ENCODE peak calls at places on chromosomes 16 and 17, in eight cellular contexts. One of them, this sample, is unnamed.

GRCh38 chr17:8670486-8670885 is 40.0 kb upstream of the MYH10 start:
- DNase-seq in fibroblast of lung: no peak
- DNase-seq in A549: no peak
- DNase-seq in fibroblast of mammary gland: no peak
- DNase-seq in IMR-90: peak
- DNase-seq in uterus: no peak
- DNase-seq in right atrium auricular region: no peak
- DNase-seq in Calu3: no peak
- DNase-seq in this sample: no peak

GRCh38 chr17:79621151-79621940 is 10.5 kb upstream of the RBFOX3 start:
- DNase-seq in fibroblast of lung: no peak
- DNase-seq in A549: no peak
- DNase-seq in fibroblast of mammary gland: no peak
- DNase-seq in IMR-90: no peak
- DNase-seq in uterus: peak
- DNase-seq in right atrium auricular region: no peak
- DNase-seq in Calu3: no peak
- DNase-seq in this sample: no peak

GRCh38 chr16:88939814-88940195 is 37.2 kb downstream of the CBFA2T3 start:
- DNase-seq in fibroblast of lung: no peak
- DNase-seq in A549: no peak
- DNase-seq in fibroblast of mammary gland: no peak
- DNase-seq in IMR-90: no peak
- DNase-seq in uterus: no peak
- DNase-seq in right atrium auricular region: no peak
- DNase-seq in Calu3: no peak
- DNase-seq in this sample: no peak

GRCh38 chr17:71828182-71828596 is 292.6 kb upstream of the SOX9 start:
- DNase-seq in fibroblast of lung: no peak
- DNase-seq in A549: no peak
- DNase-seq in fibroblast of mammary gland: no peak
- DNase-seq in IMR-90: peak
- DNase-seq in uterus: no peak
- DNase-seq in right atrium auricular region: no peak
- DNase-seq in Calu3: no peak
- DNase-seq in this sample: no peak

GRCh38 chr17:62662855-62663254 is 35.4 kb downstream of the MRC2 start:
- DNase-seq in fibroblast of lung: peak
- DNase-seq in A549: no peak
- DNase-seq in fibroblast of mammary gland: no peak
- DNase-seq in IMR-90: no peak
- DNase-seq in uterus: no peak
- DNase-seq in right atrium auricular region: no peak
- DNase-seq in Calu3: no peak
- DNase-seq in this sample: no peak

GRCh38 chr16:50467943-50468748 is 80.0 kb upstream of the NKD1 start:
- DNase-seq in fibroblast of lung: no peak
- DNase-seq in A549: no peak
- DNase-seq in fibroblast of mammary gland: no peak
- DNase-seq in IMR-90: no peak
- DNase-seq in uterus: no peak
- DNase-seq in right atrium auricular region: no peak
- DNase-seq in Calu3: peak
- DNase-seq in this sample: no peak

GRCh38 chr17:75980188-75981018 is 1.4 kb downstream of the TEN1 start:
- DNase-seq in fibroblast of lung: no peak
- DNase-seq in A549: no peak
- DNase-seq in fibroblast of mammary gland: peak
- DNase-seq in IMR-90: no peak
- DNase-seq in uterus: no peak
- DNase-seq in right atrium auricular region: no peak
- DNase-seq in Calu3: no peak
- DNase-seq in this sample: no peak

GRCh38 chr16:528111-529011 is 849 bp downstream of the CAPN15 start:
- DNase-seq in fibroblast of lung: peak
- DNase-seq in A549: no peak
- DNase-seq in fibroblast of mammary gland: peak
- DNase-seq in IMR-90: peak
- DNase-seq in uterus: no peak
- DNase-seq in right atrium auricular region: peak
- DNase-seq in Calu3: peak
- DNase-seq in this sample: peak

GRCh38 chr16:13542284-13542683 is 377.7 kb upstream of the ERCC4 start:
- DNase-seq in fibroblast of lung: no peak
- DNase-seq in A549: no peak
- DNase-seq in fibroblast of mammary gland: no peak
- DNase-seq in IMR-90: no peak
- DNase-seq in uterus: no peak
- DNase-seq in right atrium auricular region: no peak
- DNase-seq in Calu3: no peak
- DNase-seq in this sample: no peak

GRCh38 chr17:69761011-69761410 is 314.0 kb upstream of the KCNJ16 start:
- DNase-seq in fibroblast of lung: no peak
- DNase-seq in A549: no peak
- DNase-seq in fibroblast of mammary gland: peak
- DNase-seq in IMR-90: peak
- DNase-seq in uterus: no peak
- DNase-seq in right atrium auricular region: no peak
- DNase-seq in Calu3: no peak
- DNase-seq in this sample: peak

GRCh38 chr17:31688704-31689103 is 170.3 kb downstream of the COPRS start:
- DNase-seq in fibroblast of lung: no peak
- DNase-seq in A549: no peak
- DNase-seq in fibroblast of mammary gland: no peak
- DNase-seq in IMR-90: no peak
- DNase-seq in uterus: no peak
- DNase-seq in right atrium auricular region: no peak
- DNase-seq in Calu3: no peak
- DNase-seq in this sample: no peak

GRCh38 chr16:17375388-17376304 is 95.1 kb downstream of the XYLT1 start:
- DNase-seq in fibroblast of lung: no peak
- DNase-seq in A549: no peak
- DNase-seq in fibroblast of mammary gland: no peak
- DNase-seq in IMR-90: no peak
- DNase-seq in uterus: no peak
- DNase-seq in right atrium auricular region: no peak
- DNase-seq in Calu3: no peak
- DNase-seq in this sample: no peak

GRCh38 chr16:85528528-85529387 is 84.4 kb upstream of the GSE1 start:
- DNase-seq in fibroblast of lung: no peak
- DNase-seq in A549: peak
- DNase-seq in fibroblast of mammary gland: no peak
- DNase-seq in IMR-90: no peak
- DNase-seq in uterus: no peak
- DNase-seq in right atrium auricular region: no peak
- DNase-seq in Calu3: peak
- DNase-seq in this sample: no peak

GRCh38 chr16:30761928-30762902 is at the start of the genes CFAP119 and RNF40:
- DNase-seq in fibroblast of lung: peak
- DNase-seq in A549: peak
- DNase-seq in fibroblast of mammary gland: peak
- DNase-seq in IMR-90: peak
- DNase-seq in uterus: peak
- DNase-seq in right atrium auricular region: peak
- DNase-seq in Calu3: peak
- DNase-seq in this sample: peak
- TF ChIP-seq CTCF in fibroblast of lung: peak
- TF ChIP-seq CTCF in A549: no peak
- TF ChIP-seq CTCF in fibroblast of mammary gland: no peak
- TF ChIP-seq CTCF in IMR-90: no peak
- TF ChIP-seq CTCF in uterus: no peak
- TF ChIP-seq CTCF in right atrium auricular region: no peak
- TF ChIP-seq CTCF in Calu3: no peak
- TF ChIP-seq CTCF in this sample: no peak

DNA sequence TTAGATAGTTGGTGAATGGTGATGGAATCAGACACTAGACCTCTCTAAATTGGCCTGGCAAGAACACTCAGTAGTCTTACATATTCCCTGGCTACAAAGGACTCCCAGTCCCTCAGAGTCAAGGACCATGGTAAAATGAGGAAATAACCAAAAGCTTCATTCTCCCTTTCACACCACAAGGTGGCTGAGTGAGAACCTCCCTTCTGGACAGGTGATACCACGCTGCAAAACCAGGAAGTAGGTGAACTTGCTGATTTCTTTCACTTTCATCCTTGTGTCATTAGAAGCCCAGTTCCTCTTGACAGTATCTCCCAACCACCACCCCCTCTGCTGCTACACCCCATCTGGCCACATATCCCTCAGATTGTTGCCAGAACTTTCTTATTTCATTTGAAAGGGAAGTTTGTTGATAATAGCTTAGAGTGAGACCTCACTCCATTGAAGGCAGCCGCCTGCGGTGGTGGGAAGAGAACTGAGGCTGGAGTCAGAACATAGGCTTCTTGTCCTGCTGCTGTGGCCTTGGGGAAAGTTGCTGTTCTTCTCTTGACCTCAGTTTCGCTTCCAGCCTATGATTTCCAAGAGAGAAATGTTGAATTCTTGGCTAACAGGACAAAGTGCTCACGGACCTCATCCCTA is 290.6 kb upstream of the CCL2 start:
- DNase-seq in fibroblast of lung: no peak
- DNase-seq in A549: no peak
- DNase-seq in fibroblast of mammary gland: no peak
- DNase-seq in IMR-90: no peak
- DNase-seq in uterus: no peak
- DNase-seq in right atrium auricular region: no peak
- DNase-seq in Calu3: peak
- DNase-seq in this sample: no peak
- TF ChIP-seq CTCF in fibroblast of lung: no peak
- TF ChIP-seq CTCF in A549: no peak
- TF ChIP-seq CTCF in fibroblast of mammary gland: no peak
- TF ChIP-seq CTCF in IMR-90: no peak
- TF ChIP-seq CTCF in uterus: no peak
- TF ChIP-seq CTCF in right atrium auricular region: no peak
- TF ChIP-seq CTCF in Calu3: no peak
- TF ChIP-seq CTCF in this sample: no peak

GRCh38 chr17:45424769-45425124 is 7.9 kb downstream of the ARHGAP27 start:
- DNase-seq in fibroblast of lung: no peak
- DNase-seq in A549: no peak
- DNase-seq in fibroblast of mammary gland: no peak
- DNase-seq in IMR-90: no peak
- DNase-seq in uterus: no peak
- DNase-seq in right atrium auricular region: no peak
- DNase-seq in Calu3: no peak
- DNase-seq in this sample: no peak

GRCh38 chr17:45425984-45426413 is 6.7 kb downstream of the ARHGAP27 start:
- DNase-seq in fibroblast of lung: no peak
- DNase-seq in A549: no peak
- DNase-seq in fibroblast of mammary gland: no peak
- DNase-seq in IMR-90: no peak
- DNase-seq in uterus: no peak
- DNase-seq in right atrium auricular region: no peak
- DNase-seq in Calu3: no peak
- DNase-seq in this sample: no peak

GRCh38 chr17:45426561-45426960 is 6.1 kb downstream of the ARHGAP27 start:
- DNase-seq in fibroblast of lung: no peak
- DNase-seq in A549: no peak
- DNase-seq in fibroblast of mammary gland: no peak
- DNase-seq in IMR-90: no peak
- DNase-seq in uterus: no peak
- DNase-seq in right atrium auricular region: no peak
- DNase-seq in Calu3: no peak
- DNase-seq in this sample: no peak

GRCh38 chr17:45423936-45424335 is 8.7 kb downstream of the ARHGAP27 start:
- DNase-seq in fibroblast of lung: no peak
- DNase-seq in A549: no peak
- DNase-seq in fibroblast of mammary gland: no peak
- DNase-seq in IMR-90: no peak
- DNase-seq in uterus: no peak
- DNase-seq in right atrium auricular region: no peak
- DNase-seq in Calu3: no peak
- DNase-seq in this sample: no peak

DNA sequence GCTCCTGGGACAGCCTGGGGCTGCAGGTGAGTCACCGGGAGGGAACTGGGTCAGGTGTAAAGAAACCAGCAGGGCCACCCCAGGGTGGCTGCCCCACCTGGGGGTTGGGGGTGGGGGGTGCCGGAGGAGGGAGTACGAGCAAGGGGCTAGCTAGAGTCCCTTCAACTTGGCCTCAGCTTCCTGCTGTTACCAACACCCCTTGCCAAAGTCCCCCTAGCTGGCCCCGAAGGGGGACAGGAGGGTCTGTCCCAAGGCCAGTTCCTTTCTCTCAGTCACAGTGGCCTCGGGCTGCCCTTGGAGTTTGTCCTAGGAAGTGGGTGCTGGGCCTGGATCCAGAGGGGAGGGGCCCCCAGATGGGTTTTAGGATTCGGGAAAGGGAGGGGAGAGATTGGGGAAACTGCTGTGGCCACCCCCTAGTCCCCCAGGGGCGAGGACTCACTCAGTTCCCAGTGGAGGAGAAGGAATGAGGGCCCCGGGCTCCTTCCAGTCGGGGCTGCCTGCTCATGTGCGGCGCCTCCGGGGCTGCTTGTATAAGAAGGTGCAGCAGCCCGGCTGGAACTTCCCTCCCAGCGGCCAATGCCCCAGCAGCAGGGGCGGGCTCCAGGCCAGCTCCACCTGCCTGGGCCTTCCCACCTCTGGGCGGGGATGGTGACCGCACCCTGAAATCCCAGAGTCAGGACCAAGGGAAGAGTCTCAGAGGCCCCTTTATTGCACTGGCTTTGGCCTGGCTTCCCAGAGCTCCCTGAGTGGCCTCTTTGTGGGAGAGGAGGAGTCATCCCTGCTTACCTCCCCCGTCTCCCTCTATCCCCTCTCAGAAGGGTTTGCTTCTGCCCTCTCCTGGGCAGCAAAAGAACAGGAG is 7.3 kb downstream of the ARHGAP27 start:
- DNase-seq in fibroblast of lung: peak
- DNase-seq in A549: peak
- DNase-seq in fibroblast of mammary gland: peak
- DNase-seq in IMR-90: peak
- DNase-seq in uterus: no peak
- DNase-seq in right atrium auricular region: no peak
- DNase-seq in Calu3: peak
- DNase-seq in this sample: peak
- TF ChIP-seq CTCF in fibroblast of lung: no peak
- TF ChIP-seq CTCF in A549: peak
- TF ChIP-seq CTCF in fibroblast of mammary gland: peak
- TF ChIP-seq CTCF in IMR-90: peak
- TF ChIP-seq CTCF in uterus: no peak
- TF ChIP-seq CTCF in right atrium auricular region: no peak
- TF ChIP-seq CTCF in Calu3: no peak
- TF ChIP-seq CTCF in this sample: peak

DNA sequence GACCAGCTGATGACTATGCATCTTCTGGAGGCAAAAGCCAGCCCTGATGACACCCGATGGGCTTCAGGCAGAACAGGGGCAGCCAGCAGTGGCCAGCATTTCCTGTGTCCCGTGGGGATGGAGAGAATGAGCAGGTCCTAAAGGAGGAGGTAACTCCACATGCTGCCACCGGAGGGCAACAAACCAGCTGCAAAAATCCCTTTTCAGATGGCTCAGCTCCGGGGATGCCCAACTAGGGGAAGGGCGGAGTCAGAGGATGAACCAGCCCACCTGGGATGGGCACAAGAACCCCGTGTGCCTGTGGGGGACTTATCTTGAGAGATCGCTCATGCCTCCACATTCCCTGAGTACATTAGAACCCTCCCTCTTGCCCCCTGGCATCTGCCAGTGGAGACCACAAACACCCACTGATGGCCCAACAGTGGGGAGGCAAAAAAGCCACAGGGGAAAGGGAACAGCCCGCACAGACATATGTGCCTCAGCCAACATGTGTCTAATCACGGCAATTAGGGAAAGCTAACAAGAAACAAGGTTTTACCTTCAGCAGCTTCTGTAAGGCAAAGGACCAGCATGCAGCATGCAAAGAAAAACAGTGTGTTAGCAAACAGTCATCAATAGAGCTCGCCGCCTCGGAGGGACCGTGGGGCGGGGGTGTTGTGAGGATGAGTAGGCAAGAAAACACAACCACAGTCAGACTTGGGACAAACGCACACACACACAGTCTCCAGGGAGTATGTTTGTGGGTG is 64.1 kb downstream of the MYO18A start:
- DNase-seq in fibroblast of lung: peak
- DNase-seq in A549: peak
- DNase-seq in fibroblast of mammary gland: peak
- DNase-seq in IMR-90: peak
- DNase-seq in uterus: no peak
- DNase-seq in right atrium auricular region: no peak
- DNase-seq in Calu3: peak
- DNase-seq in this sample: peak
- TF ChIP-seq CTCF in fibroblast of lung: peak
- TF ChIP-seq CTCF in A549: peak
- TF ChIP-seq CTCF in fibroblast of mammary gland: peak
- TF ChIP-seq CTCF in IMR-90: peak
- TF ChIP-seq CTCF in uterus: no peak
- TF ChIP-seq CTCF in right atrium auricular region: no peak
- TF ChIP-seq CTCF in Calu3: peak
- TF ChIP-seq CTCF in this sample: peak

This sample was measured in epithelial cell of esophagus.